ENCODE peak calls at places on chromosomes 11 and 22, in eight cellular contexts. M is body of pancreas, C is heart left ventricle, X is GM12878, K is A549, J is tibial nerve, U is stomach, G is uterus. F is an unnamed sample.
A peak's percentile ranks its signal among the peaks of the same experiment; 100 is the strongest.

GRCh38 chr11:38005597-38005996 is 1407.6 kb upstream of the RAG2 start:
- DNase-seq in M (no peak), C (no peak), X (no peak), K (no peak), J (no peak), U (no peak), G (no peak), F (no peak)

GRCh38 chr22:38760477-38761201 is 4.8 kb upstream of the SUN2 start:
- DNase-seq in M (no peak), C (no peak), X (no peak), K (no peak), J (no peak), U (no peak), G (no peak), F (no peak)

GRCh38 chr11:11230802-11231562 is 122.1 kb downstream of the CSNK2A3 start:
- DNase-seq in M (no peak), C (no peak), X (peak; percentile 59), K (peak; percentile 24), J (peak; percentile 44), U (no peak), G (no peak), F (no peak)

GRCh38 chr11:65430406-65431217 is 8.0 kb downstream of the NEAT1 start:
- DNase-seq in M (peak; percentile 35), C (peak; percentile 15), X (no peak), K (no peak), J (no peak), U (peak; percentile 25), G (peak; percentile 15), F (no peak)

GRCh38 chr11:106568632-106569031 is 449.6 kb downstream of the GUCY1A2 start:
- DNase-seq in M (no peak), C (no peak), X (no peak), K (no peak), J (no peak), U (no peak), G (no peak), F (no peak)

GRCh38 chr11:130999992-131000770 is 83.9 kb upstream of the SNX19 start:
- DNase-seq in M (no peak), C (no peak), X (no peak), K (peak; percentile 38), J (no peak), U (no peak), G (no peak), F (no peak)

GRCh38 chr11:131038597-131038996 is 122.3 kb upstream of the SNX19 start:
- DNase-seq in M (no peak), C (no peak), X (no peak), K (no peak), J (no peak), U (no peak), G (no peak), F (no peak)

GRCh38 chr11:28760676-28761390 is 652.6 kb downstream of the METTL15 start:
- DNase-seq in M (no peak), C (no peak), X (no peak), K (no peak), J (no peak), U (no peak), G (no peak), F (no peak)

DNA sequence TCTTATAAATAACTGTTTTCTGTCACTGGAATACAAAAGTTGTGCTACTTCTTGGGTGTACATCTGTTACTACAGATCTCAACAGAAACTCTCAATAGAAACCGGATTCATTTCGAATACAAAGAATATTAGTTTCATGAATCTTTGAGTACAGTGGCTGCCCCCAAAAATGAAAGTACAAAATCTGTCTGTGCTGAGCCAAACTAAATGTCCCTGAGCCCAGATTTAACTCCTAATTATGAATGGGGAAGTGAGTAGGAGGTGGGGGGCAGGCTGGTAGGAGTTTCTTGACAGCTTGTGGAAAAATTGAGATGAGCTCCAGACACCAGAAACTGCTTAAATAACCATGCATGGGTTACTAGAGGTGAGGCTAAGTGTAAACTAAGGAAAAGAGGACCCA is 41.6 kb downstream of the PITPNB start:
- DNase-seq in M (no peak), C (no peak), X (peak; percentile 41), K (no peak), J (no peak), U (no peak), G (no peak), F (no peak)
- H3K4me1 ChIP-seq in M (peaks cover 51% of the 10 kb centered on the region), C (peaks cover 44% of the 10 kb centered on the region), X (peaks cover 38% of the 10 kb centered on the region), K (peaks cover 8% of the 10 kb centered on the region), J (peaks cover 23% of the 10 kb centered on the region), U (peaks cover 18% of the 10 kb centered on the region), G (no peaks in the 10 kb centered on the region), F (peaks cover 67% of the 10 kb centered on the region)

DNA sequence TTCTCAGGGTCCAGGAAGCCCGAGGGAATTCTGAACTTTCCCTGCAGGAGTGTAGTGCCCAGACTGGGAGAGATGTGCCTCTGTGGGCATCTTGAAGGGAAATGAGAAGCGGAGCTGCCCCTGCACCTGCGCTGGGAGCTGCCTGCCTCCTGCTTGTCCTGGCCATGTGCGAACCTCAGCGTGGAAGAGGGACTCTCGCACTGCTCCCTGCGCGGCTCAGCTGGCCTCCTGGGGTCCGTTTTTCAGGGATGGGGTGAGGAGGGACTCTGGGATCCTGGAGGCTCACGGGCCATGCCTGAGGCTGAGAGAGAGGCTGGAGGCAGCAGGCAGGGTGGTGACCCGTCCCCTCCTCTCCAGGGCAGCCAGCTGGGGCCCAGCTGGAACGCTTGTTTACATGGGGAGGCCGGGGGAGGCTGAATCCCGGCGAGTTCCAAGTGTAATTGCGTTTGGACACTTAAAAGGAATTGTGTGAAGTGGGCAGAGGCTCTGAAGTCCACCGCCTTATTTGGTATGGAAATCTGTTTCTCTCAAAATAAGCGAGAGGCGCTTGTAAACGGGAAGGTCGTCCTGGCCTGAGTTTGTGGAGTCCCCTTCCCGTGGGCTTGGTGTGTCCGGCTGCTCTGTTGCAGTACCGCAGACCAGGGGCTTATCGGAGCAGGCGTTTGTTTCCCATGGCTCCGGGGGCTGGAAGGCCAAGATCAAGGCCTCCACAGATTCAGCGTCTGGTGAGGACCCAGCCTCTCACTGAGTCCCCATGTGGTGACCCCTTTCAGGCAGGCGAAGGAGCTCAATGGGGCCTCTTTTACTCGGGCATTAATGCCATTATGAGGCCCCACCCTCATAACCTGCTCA is 1.3 kb upstream of the MRGPRF start:
- DNase-seq in M (no peak), C (peak; percentile 73), X (no peak), K (no peak), J (no peak), U (peak; percentile 44), G (peak; percentile 91), F (peak; percentile 67)
- TF ChIP-seq POLR2A in M (no peak), C (no peak), X (no peak), K (no peak), J (no peak), U (no peak), G (peak; percentile 65), F (no peak)

GRCh38 chr22:37483050-37483449 is 3.1 kb downstream of the MFNG start:
- DNase-seq in M (no peak), C (no peak), X (no peak), K (no peak), J (no peak), U (no peak), G (no peak), F (peak; percentile 15)

GRCh38 chr22:37485006-37485713 is 1.0 kb downstream of the MFNG start:
- DNase-seq in M (no peak), C (no peak), X (no peak), K (no peak), J (no peak), U (no peak), G (no peak), F (no peak)

GRCh38 chr22:37482244-37482643 is 3.9 kb downstream of the MFNG start:
- DNase-seq in M (no peak), C (no peak), X (no peak), K (no peak), J (no peak), U (no peak), G (no peak), F (no peak)

GRCh38 chr22:37484115-37485005 is 1.8 kb downstream of the MFNG start:
- DNase-seq in M (no peak), C (peak; percentile 81), X (peak; percentile 75), K (no peak), J (peak; percentile 51), U (peak; percentile 72), G (peak; percentile 61), F (peak; percentile 89)

DNA sequence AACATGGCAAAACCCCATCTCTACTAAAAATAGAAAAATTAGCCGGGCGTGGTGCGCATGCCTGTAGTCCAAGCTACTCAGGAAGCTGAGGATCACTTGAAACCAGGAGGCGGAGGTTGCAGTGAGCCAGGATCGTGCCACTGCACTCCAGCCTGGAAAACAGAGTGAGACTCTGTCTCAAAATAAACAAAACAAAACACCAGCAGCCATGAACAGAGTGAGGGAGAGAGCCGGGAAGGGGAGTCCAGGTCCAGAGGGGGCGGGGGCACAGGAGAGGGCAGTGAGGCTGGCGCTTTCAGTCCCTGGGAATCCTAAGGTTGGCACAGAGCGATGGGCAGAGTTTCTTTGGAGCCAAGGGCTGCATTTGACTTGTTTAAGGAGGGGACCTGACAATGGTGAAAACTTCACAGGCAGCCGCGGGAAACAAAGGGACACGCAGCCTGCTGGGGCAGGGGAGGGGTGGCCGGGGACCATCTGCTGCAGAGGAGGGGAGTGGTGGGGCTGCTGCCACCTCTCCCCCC is 2.5 kb downstream of the MFNG start:
- DNase-seq in M (no peak), C (no peak), X (no peak), K (no peak), J (no peak), U (no peak), G (no peak), F (no peak)
- H3K4me1 ChIP-seq in M (peaks cover 13% of the 10 kb centered on the region), C (peaks cover 14% of the 10 kb centered on the region), X (peaks cover 25% of the 10 kb centered on the region), K (peaks cover 18% of the 10 kb centered on the region), J (peaks cover 18% of the 10 kb centered on the region), U (peaks cover 33% of the 10 kb centered on the region), G (peaks cover 4% of the 10 kb centered on the region), F (peaks cover 8% of the 10 kb centered on the region)

GRCh38 chr22:50628543-50629134 is 687 bp upstream of the ARSA start:
- DNase-seq in M (no peak), C (no peak), X (no peak), K (no peak), J (no peak), U (peak; percentile 21), G (peak; percentile 15), F (no peak)

GRCh38 chr22:50627452-50627913 is 469 bp downstream of the ARSA start:
- DNase-seq in M (no peak), C (peak; percentile 48), X (no peak), K (no peak), J (no peak), U (peak; percentile 28), G (peak; percentile 38), F (no peak)

GRCh38 chr22:50626314-50626855 is 1.6 kb downstream of the ARSA start:
- DNase-seq in M (no peak), C (no peak), X (no peak), K (no peak), J (no peak), U (peak; percentile 24), G (no peak), F (no peak)

GRCh38 chr22:50626856-50627451 is 998 bp downstream of the ARSA start:
- DNase-seq in M (no peak), C (peak; percentile 23), X (no peak), K (no peak), J (no peak), U (peak; percentile 28), G (no peak), F (no peak)

DNA sequence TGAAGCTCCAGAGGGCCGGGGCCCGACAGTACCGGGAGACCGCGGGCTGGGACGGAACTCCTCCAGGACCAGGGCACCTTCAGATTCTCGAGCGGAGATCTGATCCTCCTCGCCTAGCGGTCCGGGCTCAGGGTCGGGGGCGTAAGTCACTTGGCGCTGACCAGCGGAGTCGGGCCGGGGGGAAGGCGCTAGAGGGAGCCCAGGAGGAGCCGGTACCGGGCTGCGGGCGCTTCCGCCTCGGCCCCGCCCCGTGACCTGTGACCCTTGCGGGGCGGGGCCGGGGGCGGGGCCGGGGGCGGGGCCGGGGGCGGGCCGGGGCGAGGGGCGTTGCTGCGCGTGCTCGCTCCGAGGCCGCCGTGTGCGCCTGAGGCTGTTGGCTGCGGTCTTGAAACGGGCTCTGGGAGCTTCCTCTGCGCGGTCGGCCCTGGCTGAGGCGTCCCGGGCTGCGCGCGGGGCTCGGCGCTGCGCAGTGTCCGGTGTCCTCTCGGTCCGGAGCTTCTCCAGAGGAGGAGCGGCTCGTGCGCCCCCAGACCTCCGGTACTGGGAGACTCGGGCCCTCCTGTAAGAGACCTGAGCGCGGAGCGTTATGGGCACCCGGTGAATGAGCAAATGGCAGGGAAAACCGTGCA is at the start of gene ARSA:
- DNase-seq in M (peak; percentile 87), C (peak; percentile 87), X (peak; percentile 11), K (no peak), J (peak; percentile 61), U (peak; percentile 82), G (peak; percentile 81), F (peak; percentile 86)
- TF ChIP-seq POLR2A in M (peak; percentile 66), C (peak; percentile 74), X (peak; percentile 72), K (peak; percentile 55), J (peak; percentile 47), U (no peak), G (peak; percentile 53), F (peak; percentile 49)

F was measured in adrenal gland.